ENCODE peak calls at places on chromosomes 1 and 21, in four cellular contexts. One of them, this sample, is unnamed.

GRCh38 chr1:110207831-110208230 is 2.3 kb upstream of the KCNC4 start:
- DNase-seq in tibial nerve: peak; percentile 30
- DNase-seq in dorsolateral prefrontal cortex: peak; percentile 69
- DNase-seq in breast epithelium: peak; percentile 67
- DNase-seq in this sample: no peak

GRCh38 chr1:145729196-145729595 is 9.9 kb downstream of the CD160 start:
- DNase-seq in tibial nerve: no peak
- DNase-seq in dorsolateral prefrontal cortex: no peak
- DNase-seq in breast epithelium: no peak
- DNase-seq in this sample: no peak

GRCh38 chr1:84253891-84254290 is 47.6 kb upstream of the SAMD13 start:
- DNase-seq in tibial nerve: no peak
- DNase-seq in dorsolateral prefrontal cortex: peak; percentile 93
- DNase-seq in breast epithelium: no peak
- DNase-seq in this sample: peak; percentile 78

GRCh38 chr1:198155253-198155652 is 1.5 kb upstream of the NEK7 start:
- DNase-seq in tibial nerve: no peak
- DNase-seq in dorsolateral prefrontal cortex: no peak
- DNase-seq in breast epithelium: no peak
- DNase-seq in this sample: no peak

GRCh38 chr1:187264995-187265602 is 436.4 kb downstream of the PLA2G4A start:
- DNase-seq in tibial nerve: no peak
- DNase-seq in dorsolateral prefrontal cortex: peak; percentile 78
- DNase-seq in breast epithelium: no peak
- DNase-seq in this sample: no peak

GRCh38 chr21:25708467-25709065 is 26.1 kb downstream of the ATP5PF start:
- DNase-seq in tibial nerve: peak; percentile 16
- DNase-seq in dorsolateral prefrontal cortex: peak; percentile 51
- DNase-seq in breast epithelium: no peak
- DNase-seq in this sample: peak; percentile 1

GRCh38 chr1:221845650-221846371 is 103.9 kb upstream of the DUSP10 start:
- DNase-seq in tibial nerve: no peak
- DNase-seq in dorsolateral prefrontal cortex: no peak
- DNase-seq in breast epithelium: peak; percentile 67
- DNase-seq in this sample: no peak

GRCh38 chr1:60978421-60979357 is 103.7 kb upstream of the NFIA start:
- DNase-seq in tibial nerve: no peak
- DNase-seq in dorsolateral prefrontal cortex: no peak
- DNase-seq in breast epithelium: no peak
- DNase-seq in this sample: no peak

GRCh38 chr1:97739596-97740103 is 181.2 kb downstream of the DPYD start:
- DNase-seq in tibial nerve: no peak
- DNase-seq in dorsolateral prefrontal cortex: no peak
- DNase-seq in breast epithelium: no peak
- DNase-seq in this sample: no peak

GRCh38 chr1:25804964-25805862 is 5.2 kb downstream of the SELENON start:
- DNase-seq in tibial nerve: no peak
- DNase-seq in dorsolateral prefrontal cortex: no peak
- DNase-seq in breast epithelium: no peak
- DNase-seq in this sample: no peak
- H3K27ac ChIP-seq in tibial nerve: peak overlapping the region; percentile 89
- H3K27ac ChIP-seq in dorsolateral prefrontal cortex: peak overlapping the region; percentile 87
- H3K27ac ChIP-seq in breast epithelium: peak overlapping the region; percentile 91
- H3K27ac ChIP-seq in this sample: peak overlapping the region; percentile 87

DNA sequence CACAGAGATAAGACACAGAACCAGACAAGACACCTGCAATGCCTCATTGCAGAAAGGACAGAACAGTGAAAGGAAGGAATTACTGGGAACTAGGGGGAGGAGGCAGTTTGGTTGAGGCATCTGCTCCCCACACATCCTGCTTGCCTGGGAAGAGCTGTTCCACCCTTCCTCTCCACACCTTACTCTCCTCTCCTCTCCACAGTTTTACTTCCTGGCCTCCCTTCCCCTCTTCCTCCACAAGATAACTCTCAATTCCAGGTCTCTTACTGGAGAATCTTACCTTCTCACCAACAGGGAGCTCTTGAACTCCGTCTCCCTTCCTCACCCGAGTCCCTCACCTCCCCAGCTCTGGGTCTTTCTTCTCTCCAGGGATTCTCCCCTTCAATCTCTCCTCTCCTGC is 2.1 kb downstream of the ELOVL1 start:
- DNase-seq in tibial nerve: no peak
- DNase-seq in dorsolateral prefrontal cortex: no peak
- DNase-seq in breast epithelium: no peak
- DNase-seq in this sample: no peak
- H3K27ac ChIP-seq in tibial nerve: peak overlapping the region; percentile 98
- H3K27ac ChIP-seq in dorsolateral prefrontal cortex: peak overlapping the region; percentile 92
- H3K27ac ChIP-seq in breast epithelium: peak overlapping the region; percentile 98
- H3K27ac ChIP-seq in this sample: peak overlapping the region; percentile 93

GRCh38 chr1:28282426-28283407 is 23.4 kb downstream of the SESN2 start:
- DNase-seq in tibial nerve: no peak
- DNase-seq in dorsolateral prefrontal cortex: no peak
- DNase-seq in breast epithelium: no peak
- DNase-seq in this sample: no peak
- H3K27ac ChIP-seq in tibial nerve: no peak overlapping the region
- H3K27ac ChIP-seq in dorsolateral prefrontal cortex: no peak overlapping the region
- H3K27ac ChIP-seq in breast epithelium: peak overlapping the region; percentile 33
- H3K27ac ChIP-seq in this sample: no peak overlapping the region

DNA sequence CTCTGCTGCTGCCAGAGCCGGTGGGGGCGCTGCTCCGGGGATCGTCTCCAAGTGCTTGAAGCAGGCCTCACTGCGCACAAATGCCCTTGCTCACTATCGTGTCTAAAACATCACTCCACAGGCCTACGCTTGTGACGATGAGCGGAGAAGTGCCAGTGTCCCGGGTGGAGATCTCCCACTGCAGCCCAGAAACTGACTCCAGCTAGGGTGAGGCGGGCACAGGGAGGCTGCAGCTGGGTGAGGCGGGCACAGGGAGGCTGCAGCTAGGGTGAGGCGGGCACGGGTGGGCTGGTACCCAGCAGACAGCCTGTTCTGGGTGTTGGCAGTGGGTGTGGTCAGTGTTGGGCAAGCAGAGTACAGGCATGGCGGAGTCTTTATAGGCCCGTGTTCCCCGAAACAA is 22.7 kb upstream of the PDXK start:
- DNase-seq in tibial nerve: no peak
- DNase-seq in dorsolateral prefrontal cortex: no peak
- DNase-seq in breast epithelium: no peak
- DNase-seq in this sample: no peak
- H3K27ac ChIP-seq in tibial nerve: no peak overlapping the region
- H3K27ac ChIP-seq in dorsolateral prefrontal cortex: no peak overlapping the region
- H3K27ac ChIP-seq in breast epithelium: no peak overlapping the region
- H3K27ac ChIP-seq in this sample: no peak overlapping the region

GRCh38 chr1:88740784-88741183 is 56.7 kb downstream of the PKN2 start:
- DNase-seq in tibial nerve: no peak
- DNase-seq in dorsolateral prefrontal cortex: no peak
- DNase-seq in breast epithelium: no peak
- DNase-seq in this sample: no peak

GRCh38 chr1:88742546-88742945 is 58.5 kb downstream of the PKN2 start:
- DNase-seq in tibial nerve: no peak
- DNase-seq in dorsolateral prefrontal cortex: no peak
- DNase-seq in breast epithelium: no peak
- DNase-seq in this sample: no peak

GRCh38 chr1:88744142-88744541 is 60.1 kb downstream of the PKN2 start:
- DNase-seq in tibial nerve: no peak
- DNase-seq in dorsolateral prefrontal cortex: no peak
- DNase-seq in breast epithelium: no peak
- DNase-seq in this sample: no peak

GRCh38 chr1:88737338-88737927 is 53.4 kb downstream of the PKN2 start:
- DNase-seq in tibial nerve: no peak
- DNase-seq in dorsolateral prefrontal cortex: no peak
- DNase-seq in breast epithelium: no peak
- DNase-seq in this sample: no peak

GRCh38 chr1:88741413-88741812 is 57.3 kb downstream of the PKN2 start:
- DNase-seq in tibial nerve: no peak
- DNase-seq in dorsolateral prefrontal cortex: no peak
- DNase-seq in breast epithelium: no peak
- DNase-seq in this sample: no peak
- H3K27ac ChIP-seq in tibial nerve: no peak overlapping the region
- H3K27ac ChIP-seq in dorsolateral prefrontal cortex: no peak overlapping the region
- H3K27ac ChIP-seq in breast epithelium: no peak overlapping the region
- H3K27ac ChIP-seq in this sample: no peak overlapping the region

GRCh38 chr21:34909492-34910292 is 139.4 kb downstream of the RUNX1 start:
- DNase-seq in tibial nerve: no peak
- DNase-seq in dorsolateral prefrontal cortex: no peak
- DNase-seq in breast epithelium: no peak
- DNase-seq in this sample: no peak
- H3K27ac ChIP-seq in tibial nerve: no peak overlapping the region
- H3K27ac ChIP-seq in dorsolateral prefrontal cortex: no peak overlapping the region
- H3K27ac ChIP-seq in breast epithelium: no peak overlapping the region
- H3K27ac ChIP-seq in this sample: no peak overlapping the region

GRCh38 chr1:201582977-201583376 is 44.0 kb downstream of the NAV1 start:
- DNase-seq in tibial nerve: no peak
- DNase-seq in dorsolateral prefrontal cortex: no peak
- DNase-seq in breast epithelium: no peak
- DNase-seq in this sample: no peak
- H3K27ac ChIP-seq in tibial nerve: peak overlapping the region; percentile 8
- H3K27ac ChIP-seq in dorsolateral prefrontal cortex: peak overlapping the region; percentile 45
- H3K27ac ChIP-seq in breast epithelium: no peak overlapping the region
- H3K27ac ChIP-seq in this sample: peak overlapping the region; percentile 2

DNA sequence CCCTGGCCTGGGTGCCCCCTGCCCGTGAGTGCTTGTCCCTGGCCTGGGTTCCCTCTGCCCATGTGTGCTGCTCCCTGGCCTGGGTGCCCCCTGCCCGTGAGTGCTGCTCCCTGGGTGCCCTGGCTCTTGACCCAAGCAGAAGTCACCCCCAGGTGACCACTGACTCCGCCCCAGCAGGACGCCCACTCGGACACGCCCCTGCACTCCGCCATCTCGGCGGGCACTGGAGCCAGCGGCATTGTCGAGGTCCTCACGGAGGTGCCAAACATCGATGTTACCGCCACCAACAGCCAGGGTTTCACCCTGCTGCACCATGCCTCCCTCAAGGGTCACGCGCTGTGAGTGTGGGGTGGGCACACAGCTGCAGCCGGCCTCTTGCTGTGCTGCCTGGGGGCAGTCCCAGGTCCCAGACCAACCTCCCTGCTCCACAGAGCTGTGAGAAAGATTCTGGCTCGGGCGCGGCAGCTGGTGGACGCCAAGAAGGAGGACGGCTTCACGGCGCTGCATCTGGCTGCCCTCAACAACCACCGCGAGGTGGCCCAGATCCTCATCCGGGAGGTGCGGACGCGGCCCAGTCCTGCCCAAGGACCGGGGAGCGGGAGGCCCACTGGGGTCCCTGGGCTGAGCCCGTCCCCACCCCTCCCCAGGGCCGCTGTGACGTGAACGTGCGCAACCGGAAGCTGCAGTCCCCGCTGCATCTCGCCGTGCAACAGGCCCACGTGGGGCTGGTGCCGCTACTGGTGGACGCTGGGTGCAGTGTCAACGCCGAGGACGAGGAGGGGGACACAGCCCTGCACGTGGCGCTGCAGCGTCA is 3.9 kb upstream of the MMP23B start:
- DNase-seq in tibial nerve: no peak
- DNase-seq in dorsolateral prefrontal cortex: no peak
- DNase-seq in breast epithelium: no peak
- DNase-seq in this sample: no peak
- H3K27ac ChIP-seq in tibial nerve: no peak overlapping the region
- H3K27ac ChIP-seq in dorsolateral prefrontal cortex: no peak overlapping the region
- H3K27ac ChIP-seq in breast epithelium: no peak overlapping the region
- H3K27ac ChIP-seq in this sample: no peak overlapping the region

GRCh38 chr1:8382051-8382505 is 64.2 kb downstream of the SLC45A1 start:
- DNase-seq in tibial nerve: no peak
- DNase-seq in dorsolateral prefrontal cortex: no peak
- DNase-seq in breast epithelium: no peak
- DNase-seq in this sample: peak; percentile 54

GRCh38 chr1:8384577-8384976 is 66.7 kb downstream of the SLC45A1 start:
- DNase-seq in tibial nerve: no peak
- DNase-seq in dorsolateral prefrontal cortex: no peak
- DNase-seq in breast epithelium: no peak
- DNase-seq in this sample: no peak

GRCh38 chr1:8381618-8382017 is 63.7 kb downstream of the SLC45A1 start:
- DNase-seq in tibial nerve: no peak
- DNase-seq in dorsolateral prefrontal cortex: no peak
- DNase-seq in breast epithelium: no peak
- DNase-seq in this sample: no peak

GRCh38 chr1:8384088-8384487 is 66.2 kb downstream of the SLC45A1 start:
- DNase-seq in tibial nerve: no peak
- DNase-seq in dorsolateral prefrontal cortex: no peak
- DNase-seq in breast epithelium: no peak
- DNase-seq in this sample: no peak

DNA sequence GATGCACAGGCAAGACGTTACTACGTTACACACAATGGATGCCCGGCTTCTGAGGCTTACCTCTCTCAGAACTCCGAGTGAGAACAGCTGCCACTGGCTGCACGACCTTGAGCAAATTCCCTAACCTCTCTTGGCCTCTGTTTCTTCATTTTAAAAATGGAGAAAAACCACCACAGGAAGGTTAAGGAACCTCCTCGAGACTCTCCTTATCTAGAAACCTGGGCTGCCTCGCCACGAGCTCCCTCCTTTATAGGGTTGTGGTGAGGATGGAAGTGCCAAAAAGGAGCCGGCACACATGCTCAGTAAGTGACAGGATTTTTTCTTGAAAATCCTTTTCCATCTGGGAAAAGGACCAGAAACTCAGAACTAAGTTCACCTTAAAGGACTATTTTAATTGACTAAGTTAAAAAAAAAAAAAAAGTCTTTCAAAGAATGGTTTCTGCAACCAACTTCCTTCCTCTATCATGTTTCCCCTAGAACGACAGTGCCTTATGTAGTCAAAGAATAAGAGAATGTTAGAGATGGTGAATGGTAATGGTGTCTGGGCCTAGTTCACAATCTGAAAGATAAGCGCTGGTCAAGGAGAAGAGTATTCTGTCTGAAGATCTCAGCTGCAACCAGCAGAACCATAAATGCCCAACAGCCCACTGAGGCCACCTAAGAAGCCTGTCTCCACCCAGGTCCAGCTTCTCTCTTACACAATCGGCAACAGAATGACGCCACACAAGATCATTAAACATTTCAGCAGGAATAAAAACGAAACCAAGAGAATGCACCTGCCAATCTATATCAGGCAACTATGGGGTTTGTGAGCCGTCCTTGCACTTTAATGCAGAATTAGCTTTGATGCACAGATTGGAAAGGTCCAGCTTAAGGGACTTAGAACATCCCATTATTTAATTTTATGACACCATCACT is 65.0 kb downstream of the SLC45A1 start:
- DNase-seq in tibial nerve: no peak
- DNase-seq in dorsolateral prefrontal cortex: no peak
- DNase-seq in breast epithelium: no peak
- DNase-seq in this sample: no peak
- H3K27ac ChIP-seq in tibial nerve: peak overlapping the region; percentile 41
- H3K27ac ChIP-seq in dorsolateral prefrontal cortex: peak overlapping the region; percentile 67
- H3K27ac ChIP-seq in breast epithelium: peak overlapping the region; percentile 22
- H3K27ac ChIP-seq in this sample: peak overlapping the region; percentile 24

GRCh38 chr1:15179485-15179883 is 25.9 kb downstream of the TMEM51 start:
- DNase-seq in tibial nerve: no peak
- DNase-seq in dorsolateral prefrontal cortex: no peak
- DNase-seq in breast epithelium: no peak
- DNase-seq in this sample: no peak
- H3K27ac ChIP-seq in tibial nerve: no peak overlapping the region
- H3K27ac ChIP-seq in dorsolateral prefrontal cortex: no peak overlapping the region
- H3K27ac ChIP-seq in breast epithelium: peak overlapping the region; percentile 53
- H3K27ac ChIP-seq in this sample: no peak overlapping the region

This sample was measured in caudate nucleus.